ENCODE peak calls at places on chromosomes 3 and 15, in nine cellular contexts. E is upper lobe of right lung; C is uterus; F is Caco-2; H is posterior vena cava; X is activated naive CD4-positive, alpha-beta T cell; V is H9; D is ureter; L is iris pigment epithelial cell. N is an unnamed sample.

GRCh38 chr3:118543823-118544222 is 490.8 kb downstream of the IGSF11 start:
- DNase-seq in E (no peak), C (no peak), F (no peak), H (no peak), X (no peak), V (no peak), D (no peak), L (no peak), N (no peak)

GRCh38 chr3:48990636-48991421 is 788 bp downstream of the P4HTM start:
- DNase-seq in E (no peak), C (no peak), F (no peak), H (no peak), X (no peak), V (peak), D (no peak), L (no peak), N (no peak)

GRCh38 chr3:42853056-42853455 is 22.6 kb downstream of the CYP8B1 start:
- DNase-seq in E (no peak), C (no peak), F (no peak), H (no peak), X (no peak), V (no peak), D (no peak), L (no peak), N (no peak)

GRCh38 chr15:101225658-101226057 is 26.2 kb downstream of the CHSY1 start:
- DNase-seq in E (no peak), C (no peak), F (no peak), H (no peak), X (no peak), V (no peak), D (no peak), L (peak), N (no peak)

GRCh38 chr15:89090791-89091666 is 2.8 kb downstream of the ABHD2 start:
- DNase-seq in E (peak), C (peak), F (no peak), H (peak), X (peak), V (no peak), D (peak), L (peak), N (no peak)

GRCh38 chr3:71243230-71243629 is 340.3 kb downstream of the FOXP1 start:
- DNase-seq in E (no peak), C (no peak), F (no peak), H (no peak), X (no peak), V (no peak), D (no peak), L (no peak), N (no peak)

GRCh38 chr3:187798531-187799520 is 53.6 kb upstream of the BCL6 start:
- DNase-seq in E (no peak), C (no peak), F (no peak), H (no peak), X (no peak), V (no peak), D (no peak), L (no peak), N (no peak)

GRCh38 chr3:100027321-100027720 is 87.0 kb downstream of the FILIP1L start:
- DNase-seq in E (no peak), C (no peak), F (no peak), H (no peak), X (no peak), V (no peak), D (no peak), L (peak), N (no peak)

GRCh38 chr15:89230277-89230676 is 8.9 kb upstream of the RLBP1 start:
- DNase-seq in E (no peak), C (no peak), F (no peak), H (no peak), X (no peak), V (no peak), D (no peak), L (no peak), N (no peak)

GRCh38 chr3:115627180-115628074 is 4.1 kb downstream of the GAP43 start:
- DNase-seq in E (no peak), C (no peak), F (no peak), H (no peak), X (no peak), V (no peak), D (no peak), L (no peak), N (no peak)

GRCh38 chr15:61661791-61662190 is 398.5 kb downstream of the VPS13C start:
- DNase-seq in E (no peak), C (peak), F (no peak), H (no peak), X (no peak), V (no peak), D (no peak), L (peak), N (no peak)

GRCh38 chr3:50260027-50260941 is 8.7 kb upstream of the SEMA3B start:
- DNase-seq in E (peak), C (peak), F (peak), H (peak), X (peak), V (peak), D (peak), L (peak), N (peak)

GRCh38 chr3:69297525-69297924 is 88.4 kb downstream of the FRMD4B start:
- DNase-seq in E (no peak), C (no peak), F (no peak), H (no peak), X (no peak), V (no peak), D (no peak), L (no peak), N (no peak)

GRCh38 chr3:156899951-156900350 is 73.8 kb downstream of the LEKR1 start:
- DNase-seq in E (no peak), C (no peak), F (no peak), H (no peak), X (no peak), V (no peak), D (no peak), L (no peak), N (no peak)

GRCh38 chr3:169822091-169822490 is 9.4 kb upstream of the LRRC34 start:
- DNase-seq in E (no peak), C (no peak), F (no peak), H (no peak), X (no peak), V (no peak), D (no peak), L (no peak), N (no peak)

GRCh38 chr15:51104512-51104911 is 9.8 kb upstream of the TNFAIP8L3 start:
- DNase-seq in E (no peak), C (peak), F (no peak), H (peak), X (no peak), V (no peak), D (peak), L (no peak), N (no peak)

GRCh38 chr3:42179110-42179725 is 86.8 kb downstream of the CCK start:
- DNase-seq in E (no peak), C (peak), F (peak), H (no peak), X (no peak), V (peak), D (no peak), L (peak), N (peak)

GRCh38 chr3:98596902-98597500 is 3.6 kb upstream of the CPOX start:
- DNase-seq in E (no peak), C (no peak), F (no peak), H (no peak), X (no peak), V (no peak), D (no peak), L (peak), N (peak)

GRCh38 chr3:191047930-191048329 is 151.1 kb upstream of the OSTN start:
- DNase-seq in E (no peak), C (no peak), F (no peak), H (no peak), X (no peak), V (no peak), D (no peak), L (no peak), N (no peak)

GRCh38 chr3:57261929-57262328 is 30.6 kb downstream of the ASB14 start:
- DNase-seq in E (no peak), C (no peak), F (no peak), H (no peak), X (no peak), V (no peak), D (no peak), L (no peak), N (no peak)

GRCh38 chr3:39907981-39908380 is 98.6 kb downstream of the MYRIP start:
- DNase-seq in E (no peak), C (no peak), F (no peak), H (peak), X (no peak), V (no peak), D (no peak), L (no peak), N (no peak)

GRCh38 chr15:52789601-52790165 is 453 bp downstream of the ONECUT1 start:
- DNase-seq in E (no peak), C (no peak), F (no peak), H (no peak), X (no peak), V (no peak), D (no peak), L (peak), N (peak)

GRCh38 chr3:62211675-62212429 is 161.5 kb downstream of the FEZF2 start:
- DNase-seq in E (no peak), C (no peak), F (no peak), H (no peak), X (no peak), V (no peak), D (no peak), L (no peak), N (no peak)

GRCh38 chr3:119297169-119297568 is 3.0 kb downstream of the ARHGAP31 start:
- DNase-seq in E (no peak), C (no peak), F (no peak), H (no peak), X (no peak), V (no peak), D (no peak), L (peak), N (no peak)

GRCh38 chr3:197154-197855 is 742 bp downstream of the CHL1 start:
- DNase-seq in E (peak), C (peak), F (no peak), H (peak), X (no peak), V (peak), D (no peak), L (no peak), N (no peak)

GRCh38 chr3:148030975-148031374 is 621.8 kb downstream of the ZIC1 start:
- DNase-seq in E (no peak), C (no peak), F (no peak), H (no peak), X (no peak), V (no peak), D (no peak), L (no peak), N (no peak)

GRCh38 chr3:65412591-65412990 is 626.1 kb downstream of the MAGI1 start:
- DNase-seq in E (no peak), C (peak), F (peak), H (no peak), X (no peak), V (no peak), D (no peak), L (no peak), N (peak)

GRCh38 chr3:126153695-126154360 is 26.6 kb downstream of the ALDH1L1 start:
- DNase-seq in E (peak), C (no peak), F (no peak), H (peak), X (no peak), V (no peak), D (no peak), L (no peak), N (no peak)

GRCh38 chr3:126267169-126267975 is 87.0 kb upstream of the ALDH1L1 start:
- DNase-seq in E (peak), C (peak), F (peak), H (peak), X (no peak), V (peak), D (peak), L (peak), N (peak)

GRCh38 chr15:40388941-40389823 is 6.7 kb downstream of the KNSTRN start:
- DNase-seq in E (peak), C (no peak), F (no peak), H (no peak), X (no peak), V (no peak), D (no peak), L (peak), N (no peak)

GRCh38 chr3:49283997-49284396 is 7.0 kb upstream of the C3orf62 start:
- DNase-seq in E (no peak), C (no peak), F (no peak), H (no peak), X (no peak), V (no peak), D (no peak), L (no peak), N (no peak)

GRCh38 chr15:100101389-100102089 is 240.2 kb downstream of the ADAMTS17 start:
- DNase-seq in E (no peak), C (no peak), F (peak), H (peak), X (no peak), V (no peak), D (no peak), L (no peak), N (no peak)